ENCODE peak calls at places on chromosomes 16 and 17, in six cellular contexts. R, V, P, C, A and I are unnamed samples.
A peak's percentile ranks its signal among the peaks of the same experiment; 100 is the strongest.

GRCh38 chr17:64449545-64449944 is 630 bp downstream of the MILR1 start:
- DNase-seq in R (no peak), C (no peak), A (no peak), V (no peak), P (no peak), I (no peak)

GRCh38 chr17:61238455-61238933 is 161.1 kb upstream of the TBX2 start:
- DNase-seq in P (no peak), R (no peak), A (no peak), V (no peak), C (no peak), I (no peak)

GRCh38 chr17:47239663-47240374 is 13.8 kb upstream of the ITGB3 start:
- DNase-seq in V (peak; percentile 95), P (peak; percentile 95), R (peak; percentile 100), C (peak; percentile 93), A (no peak), I (no peak)

GRCh38 chr17:879546-879945 is 97.4 kb downstream of the MRM3 start:
- DNase-seq in V (peak; percentile 93), A (peak; percentile 99), C (peak; percentile 49), P (no peak), R (peak; percentile 61), I (peak; percentile 98)

GRCh38 chr16:16169615-16170014 is 53.7 kb downstream of the ABCC6 start:
- DNase-seq in R (no peak), A (no peak), V (no peak), P (no peak), C (no peak), I (no peak)

GRCh38 chr17:11889266-11889665 is 108.0 kb downstream of the ZNF18 start:
- DNase-seq in P (no peak), C (no peak), A (peak; percentile 10), V (no peak), R (no peak), I (peak; percentile 19)

GRCh38 chr17:49361129-49361901 is 735 bp downstream of the ZNF652 start:
- DNase-seq in A (peak; percentile 53), R (no peak), C (peak; percentile 42), V (peak; percentile 87), P (peak; percentile 43), I (peak; percentile 75)

GRCh38 chr17:1872976-1873375 is 43.2 kb downstream of the RPA1 start:
- DNase-seq in R (no peak), V (no peak), A (no peak), C (no peak), P (no peak), I (no peak)

GRCh38 chr17:8610558-8610957 is 20.0 kb downstream of the MYH10 start:
- DNase-seq in P (no peak), R (no peak), C (no peak), V (no peak), A (no peak), I (no peak)

GRCh38 chr17:72501404-72502110 is 380.7 kb downstream of the SOX9 start:
- DNase-seq in V (no peak), A (no peak), P (no peak), C (no peak), R (no peak), I (peak; percentile 85)

GRCh38 chr16:22161999-22162657 is at the start of gene SDR42E2:
- DNase-seq in C (no peak), R (no peak), V (no peak), A (peak; percentile 84), P (no peak), I (peak; percentile 70)

GRCh38 chr16:78045865-78046581 is 23.7 kb downstream of the CLEC3A start:
- DNase-seq in A (peak; percentile 94), P (no peak), V (no peak), R (peak; percentile 61), C (peak; percentile 9), I (peak; percentile 96)

GRCh38 chr16:66695474-66695934 is 1.0 kb downstream of the CMTM4 start:
- DNase-seq in A (no peak), C (no peak), V (no peak), R (no peak), P (no peak), I (no peak)

GRCh38 chr16:83968483-83968865 is 430 bp downstream of the NECAB2 start:
- DNase-seq in R (no peak), C (no peak), A (no peak), V (no peak), P (no peak), I (no peak)

GRCh38 chr16:83143788-83144187 is 517.0 kb downstream of the CDH13 start:
- DNase-seq in P (no peak), V (no peak), A (no peak), C (peak; percentile 54), R (peak; percentile 48), I (peak; percentile 85)

GRCh38 chr17:49203796-49204195 is 6.6 kb downstream of the GNGT2 start:
- DNase-seq in R (no peak), C (no peak), V (no peak), P (no peak), A (no peak), I (no peak)

GRCh38 chr16:66752958-66753357 is 1.5 kb upstream of the DYNC1LI2 start:
- DNase-seq in V (no peak), P (no peak), C (no peak), R (no peak), A (no peak), I (no peak)

GRCh38 chr17:412211-413015 is 59.8 kb upstream of the RPH3AL start:
- DNase-seq in R (peak; percentile 44), V (no peak), P (no peak), C (peak; percentile 66), A (no peak), I (no peak)